ENCODE peak calls at places on chromosome 1, in seven cellular contexts. A is HTR-8/SVneo; F is heart right ventricle; B is globus pallidus; V is NCI-H2081; S is stimulated activated CD8-positive, alpha-beta memory T cell treated with anti-CD3 and anti-CD28 coated beads, Interleukin-7, amount 100 ng/mL, for 1 hour; Y is colonic mucosa. U is an unnamed sample.

GRCh38 chr1:227449051-227449450 is 114.3 kb upstream of the ZNF678 start:
- DNase-seq in A (peak; percentile 29), F (no peak), B (no peak), V (no peak), Y (no peak), S (no peak), U (peak; percentile 80)

GRCh38 chr1:115867216-115867615 is 26.3 kb upstream of the NHLH2 start:
- DNase-seq in S (no peak), Y (no peak), A (no peak), V (no peak), B (no peak), F (no peak), U (no peak)

GRCh38 chr1:157110003-157110402 is 10.4 kb upstream of the ETV3L start:
- DNase-seq in V (no peak), B (no peak), A (no peak), S (no peak), Y (no peak), F (no peak), U (no peak)

GRCh38 chr1:87869563-87869962 is 540.9 kb downstream of the LMO4 start:
- DNase-seq in V (no peak), B (peak; percentile 0), F (no peak), S (no peak), A (peak; percentile 9), Y (no peak), U (no peak)

GRCh38 chr1:107404756-107405155 is 263.9 kb downstream of the NTNG1 start:
- DNase-seq in V (no peak), S (no peak), Y (no peak), F (no peak), B (no peak), A (no peak), U (no peak)

GRCh38 chr1:207944571-207944970 is 33.6 kb upstream of the CD34 start:
- DNase-seq in S (no peak), A (peak; percentile 81), Y (no peak), B (no peak), F (no peak), V (no peak), U (peak; percentile 25)

GRCh38 chr1:93180723-93181613 is at the start of gene CCDC18:
- DNase-seq in S (peak; percentile 15), B (no peak), Y (no peak), V (peak; percentile 34), A (peak; percentile 35), F (no peak), U (peak; percentile 89)

GRCh38 chr1:37423810-37424209 is 50.6 kb upstream of the ZC3H12A start:
- DNase-seq in V (no peak), F (no peak), Y (no peak), B (no peak), A (no peak), S (no peak), U (peak; percentile 65)

GRCh38 chr1:98884864-98885263 is 119.8 kb downstream of the PLPPR5 start:
- DNase-seq in V (no peak), A (no peak), B (no peak), F (no peak), Y (no peak), S (no peak), U (no peak)

GRCh38 chr1:17919525-17920439 is 164.6 kb downstream of the ACTL8 start:
- DNase-seq in F (no peak), Y (peak; percentile 32), S (no peak), A (peak; percentile 34), B (peak; percentile 16), V (no peak), U (peak; percentile 74)

GRCh38 chr1:187689137-187689536 is 860.4 kb downstream of the PLA2G4A start:
- DNase-seq in S (no peak), A (no peak), Y (no peak), B (peak; percentile 2), F (no peak), V (no peak), U (no peak)

GRCh38 chr1:65309317-65310077 is at the start of gene DNAJC6:
- DNase-seq in A (peak; percentile 46), F (peak; percentile 73), B (peak; percentile 77), Y (peak; percentile 72), V (peak; percentile 82), S (no peak), U (no peak)

GRCh38 chr1:3274972-3275371 is 179.5 kb upstream of the ARHGEF16 start:
- DNase-seq in B (no peak), V (no peak), S (no peak), F (no peak), Y (no peak), A (no peak), U (no peak)

GRCh38 chr1:195278644-195279043 is 1329.6 kb downstream of the KCNT2 start:
- DNase-seq in V (no peak), A (no peak), S (no peak), F (no peak), B (no peak), Y (no peak), U (no peak)

GRCh38 chr1:226751687-226752086 is 12.6 kb upstream of the ITPKB start:
- DNase-seq in A (no peak), V (no peak), F (no peak), B (no peak), Y (no peak), S (no peak), U (no peak)

GRCh38 chr1:100053119-100053518 is 79.6 kb downstream of the SASS6 start:
- DNase-seq in Y (no peak), S (no peak), A (no peak), B (no peak), F (no peak), V (no peak), U (no peak)

GRCh38 chr1:217332426-217333065 is 298.3 kb downstream of the GPATCH2 start:
- DNase-seq in S (no peak), B (no peak), F (no peak), A (no peak), V (no peak), Y (no peak), U (no peak)

GRCh38 chr1:14778882-14779594 is 180.6 kb downstream of the KAZN start:
- DNase-seq in A (peak; percentile 34), B (peak; percentile 47), V (no peak), S (no peak), Y (peak; percentile 48), F (peak; percentile 25), U (peak; percentile 76)

GRCh38 chr1:45924736-45925135 is 121.3 kb downstream of the MAST2 start:
- DNase-seq in A (no peak), B (no peak), S (no peak), Y (no peak), F (no peak), V (no peak), U (no peak)

GRCh38 chr1:119275145-119275929 is 93.2 kb upstream of the HAO2 start:
- DNase-seq in Y (peak; percentile 54), S (no peak), F (no peak), A (peak; percentile 34), V (peak; percentile 38), B (peak; percentile 34), U (peak; percentile 85)

GRCh38 chr1:212218911-212219310 is 66.3 kb upstream of the PPP2R5A start:
- DNase-seq in V (no peak), S (no peak), A (no peak), Y (no peak), B (no peak), F (no peak), U (no peak)

GRCh38 chr1:30511563-30512252 is 211.7 kb downstream of the MATN1 start:
- DNase-seq in Y (no peak), B (no peak), F (no peak), V (no peak), A (peak; percentile 21), S (no peak), U (no peak)

GRCh38 chr1:36517415-36517814 is 34.7 kb upstream of the CSF3R start:
- DNase-seq in F (no peak), Y (no peak), B (no peak), A (no peak), V (no peak), S (no peak), U (no peak)

GRCh38 chr1:239814306-239814881 is 277.3 kb upstream of the FMN2 start:
- DNase-seq in F (no peak), V (no peak), B (no peak), Y (no peak), A (peak; percentile 86), S (no peak), U (no peak)

GRCh38 chr1:155113450-155113985 is 14.2 kb upstream of the EFNA1 start:
- DNase-seq in B (no peak), F (no peak), Y (no peak), V (no peak), S (no peak), A (no peak), U (no peak)

GRCh38 chr1:149936992-149937705 is 470 bp upstream of the MTMR11 start:
- DNase-seq in V (no peak), S (no peak), Y (peak; percentile 85), A (peak; percentile 62), F (no peak), B (no peak), U (peak; percentile 49)